ENCODE peak calls at places on chromosomes 16 and 17, in ten cellular contexts. One of them, this sample, is unnamed.

GRCh38 chr17:66655861-66656260 is 179.1 kb upstream of the CACNG5 start:
- DNase-seq in naive thymus-derived CD8-positive, alpha-beta T cell: no peak
- DNase-seq in uterus: no peak
- DNase-seq in HepG2: no peak
- DNase-seq in astrocyte of the spinal cord: peak; percentile 62
- DNase-seq in brain microvascular endothelial cell: peak; percentile 72
- DNase-seq in spleen: no peak
- DNase-seq in choroid plexus epithelial cell: peak; percentile 55
- DNase-seq in T-helper 2 cell treated with Interferon-gamma antibody and Interleukin-4, amounts not matched to agents 5 μg/mL and 100 μg/mL, for 36 hours: peak; percentile 76
- DNase-seq in GM12891: no peak
- DNase-seq in this sample: peak; percentile 53

GRCh38 chr17:82709676-82710498 is 6.6 kb upstream of the FN3KRP start:
- DNase-seq in naive thymus-derived CD8-positive, alpha-beta T cell: no peak
- DNase-seq in uterus: no peak
- DNase-seq in HepG2: no peak
- DNase-seq in astrocyte of the spinal cord: no peak
- DNase-seq in brain microvascular endothelial cell: no peak
- DNase-seq in spleen: no peak
- DNase-seq in choroid plexus epithelial cell: no peak
- DNase-seq in T-helper 2 cell treated with Interferon-gamma antibody and Interleukin-4, amounts not matched to agents 5 μg/mL and 100 μg/mL, for 36 hours: no peak
- DNase-seq in GM12891: no peak
- DNase-seq in this sample: no peak

GRCh38 chr17:74750327-74751069 is 2.1 kb downstream of the NHERF1 start:
- DNase-seq in naive thymus-derived CD8-positive, alpha-beta T cell: no peak
- DNase-seq in uterus: no peak
- DNase-seq in HepG2: peak; percentile 93
- DNase-seq in astrocyte of the spinal cord: no peak
- DNase-seq in brain microvascular endothelial cell: no peak
- DNase-seq in spleen: peak; percentile 76
- DNase-seq in choroid plexus epithelial cell: no peak
- DNase-seq in T-helper 2 cell treated with Interferon-gamma antibody and Interleukin-4, amounts not matched to agents 5 μg/mL and 100 μg/mL, for 36 hours: no peak
- DNase-seq in GM12891: no peak
- DNase-seq in this sample: no peak

GRCh38 chr16:68286153-68287074 is 22.1 kb downstream of the SLC7A6 start:
- DNase-seq in naive thymus-derived CD8-positive, alpha-beta T cell: no peak
- DNase-seq in uterus: no peak
- DNase-seq in HepG2: peak; percentile 35
- DNase-seq in astrocyte of the spinal cord: no peak
- DNase-seq in brain microvascular endothelial cell: no peak
- DNase-seq in spleen: no peak
- DNase-seq in choroid plexus epithelial cell: no peak
- DNase-seq in T-helper 2 cell treated with Interferon-gamma antibody and Interleukin-4, amounts not matched to agents 5 μg/mL and 100 μg/mL, for 36 hours: no peak
- DNase-seq in GM12891: no peak
- DNase-seq in this sample: no peak

GRCh38 chr16:89574681-89575246 is 794 bp upstream of the CPNE7 start:
- DNase-seq in naive thymus-derived CD8-positive, alpha-beta T cell: no peak
- DNase-seq in uterus: no peak
- DNase-seq in HepG2: no peak
- DNase-seq in astrocyte of the spinal cord: peak; percentile 72
- DNase-seq in brain microvascular endothelial cell: no peak
- DNase-seq in spleen: peak; percentile 85
- DNase-seq in choroid plexus epithelial cell: peak; percentile 81
- DNase-seq in T-helper 2 cell treated with Interferon-gamma antibody and Interleukin-4, amounts not matched to agents 5 μg/mL and 100 μg/mL, for 36 hours: peak; percentile 58
- DNase-seq in GM12891: peak; percentile 96
- DNase-seq in this sample: no peak

GRCh38 chr17:75087558-75088453 is at the start of gene SLC16A5:
- DNase-seq in naive thymus-derived CD8-positive, alpha-beta T cell: peak; percentile 33
- DNase-seq in uterus: peak; percentile 90
- DNase-seq in HepG2: peak; percentile 91
- DNase-seq in astrocyte of the spinal cord: peak; percentile 70
- DNase-seq in brain microvascular endothelial cell: peak; percentile 50
- DNase-seq in spleen: peak; percentile 95
- DNase-seq in choroid plexus epithelial cell: peak; percentile 78
- DNase-seq in T-helper 2 cell treated with Interferon-gamma antibody and Interleukin-4, amounts not matched to agents 5 μg/mL and 100 μg/mL, for 36 hours: peak; percentile 58
- DNase-seq in GM12891: peak; percentile 65
- DNase-seq in this sample: no peak

GRCh38 chr17:82754297-82755208 is 2.7 kb downstream of the TBCD start:
- DNase-seq in naive thymus-derived CD8-positive, alpha-beta T cell: no peak
- DNase-seq in uterus: no peak
- DNase-seq in HepG2: no peak
- DNase-seq in astrocyte of the spinal cord: peak; percentile 55
- DNase-seq in brain microvascular endothelial cell: no peak
- DNase-seq in spleen: no peak
- DNase-seq in choroid plexus epithelial cell: peak; percentile 30
- DNase-seq in T-helper 2 cell treated with Interferon-gamma antibody and Interleukin-4, amounts not matched to agents 5 μg/mL and 100 μg/mL, for 36 hours: no peak
- DNase-seq in GM12891: no peak
- DNase-seq in this sample: no peak

GRCh38 chr16:85611205-85611454 is 2.0 kb upstream of the GSE1 start:
- DNase-seq in naive thymus-derived CD8-positive, alpha-beta T cell: no peak
- DNase-seq in uterus: no peak
- DNase-seq in HepG2: no peak
- DNase-seq in astrocyte of the spinal cord: no peak
- DNase-seq in brain microvascular endothelial cell: no peak
- DNase-seq in spleen: peak; percentile 88
- DNase-seq in choroid plexus epithelial cell: no peak
- DNase-seq in T-helper 2 cell treated with Interferon-gamma antibody and Interleukin-4, amounts not matched to agents 5 μg/mL and 100 μg/mL, for 36 hours: no peak
- DNase-seq in GM12891: no peak
- DNase-seq in this sample: no peak

GRCh38 chr16:3607161-3607560 is 4.2 kb downstream of the SLX4 start:
- DNase-seq in naive thymus-derived CD8-positive, alpha-beta T cell: no peak
- DNase-seq in uterus: no peak
- DNase-seq in HepG2: no peak
- DNase-seq in astrocyte of the spinal cord: no peak
- DNase-seq in brain microvascular endothelial cell: no peak
- DNase-seq in spleen: no peak
- DNase-seq in choroid plexus epithelial cell: no peak
- DNase-seq in T-helper 2 cell treated with Interferon-gamma antibody and Interleukin-4, amounts not matched to agents 5 μg/mL and 100 μg/mL, for 36 hours: no peak
- DNase-seq in GM12891: no peak
- DNase-seq in this sample: no peak

GRCh38 chr16:84599528-84600202 is 18.2 kb downstream of the COTL1 start:
- DNase-seq in naive thymus-derived CD8-positive, alpha-beta T cell: no peak
- DNase-seq in uterus: peak; percentile 52
- DNase-seq in HepG2: peak; percentile 95
- DNase-seq in astrocyte of the spinal cord: peak; percentile 91
- DNase-seq in brain microvascular endothelial cell: peak; percentile 73
- DNase-seq in spleen: peak; percentile 93
- DNase-seq in choroid plexus epithelial cell: peak; percentile 90
- DNase-seq in T-helper 2 cell treated with Interferon-gamma antibody and Interleukin-4, amounts not matched to agents 5 μg/mL and 100 μg/mL, for 36 hours: peak; percentile 84
- DNase-seq in GM12891: no peak
- DNase-seq in this sample: peak; percentile 50

GRCh38 chr17:1730345-1731193 is 6.1 kb downstream of the WDR81 start:
- DNase-seq in naive thymus-derived CD8-positive, alpha-beta T cell: no peak
- DNase-seq in uterus: peak; percentile 95
- DNase-seq in HepG2: no peak
- DNase-seq in astrocyte of the spinal cord: peak; percentile 81
- DNase-seq in brain microvascular endothelial cell: peak; percentile 77
- DNase-seq in spleen: peak; percentile 81
- DNase-seq in choroid plexus epithelial cell: peak; percentile 84
- DNase-seq in T-helper 2 cell treated with Interferon-gamma antibody and Interleukin-4, amounts not matched to agents 5 μg/mL and 100 μg/mL, for 36 hours: no peak
- DNase-seq in GM12891: no peak
- DNase-seq in this sample: no peak